ENCODE peak calls at places on chromosomes 4 and X, in eight cellular contexts. J is SJSA1, Q is cardiac muscle cell, I is hepatocyte, V is esophagus squamous epithelium, P is ascending aorta, N is heart left ventricle, R is K562. X is an unnamed sample.

GRCh38 chr4:150145090-150145949 is 67.1 kb downstream of the DCLK2 start:
- DNase-seq in J (no peak), Q (no peak), I (no peak), V (no peak), P (no peak), N (no peak), R (peak; percentile 17), X (peak; percentile 77)

GRCh38 chr4:184432127-184432922 is 42.0 kb downstream of the IRF2 start:
- DNase-seq in J (no peak), Q (no peak), I (no peak), V (no peak), P (no peak), N (no peak), R (no peak), X (no peak)

GRCh38 chr4:41213563-41214157 is 682 bp downstream of the APBB2 start:
- DNase-seq in J (peak; percentile 19), Q (no peak), I (peak; percentile 54), V (no peak), P (peak; percentile 70), N (peak; percentile 73), R (no peak), X (no peak)

GRCh38 chr4:150007512-150007911 is 70.7 kb upstream of the DCLK2 start:
- DNase-seq in J (peak; percentile 65), Q (no peak), I (no peak), V (no peak), P (no peak), N (no peak), R (no peak), X (no peak)

GRCh38 chr4:150381671-150382427 is 200.1 kb upstream of the MAB21L2 start:
- DNase-seq in J (no peak), Q (no peak), I (no peak), V (no peak), P (no peak), N (no peak), R (no peak), X (no peak)

GRCh38 chrX:79413009-79413408 is 45.9 kb upstream of the ITM2A start:
- DNase-seq in J (no peak), Q (peak; percentile 14), I (peak; percentile 9), V (no peak), P (no peak), N (no peak), R (no peak), X (no peak)

GRCh38 chr4:182827981-182828677 is 89.1 kb downstream of the DCTD start:
- DNase-seq in J (no peak), Q (no peak), I (no peak), V (no peak), P (no peak), N (no peak), R (no peak), X (no peak)

GRCh38 chr4:147963839-147964238 is 232.0 kb downstream of the ARHGAP10 start:
- DNase-seq in J (no peak), Q (no peak), I (no peak), V (no peak), P (no peak), N (no peak), R (no peak), X (no peak)

GRCh38 chrX:108299101-108299591 is 139.1 kb downstream of the COL4A6 start:
- DNase-seq in J (no peak), Q (peak; percentile 56), I (peak; percentile 44), V (no peak), P (no peak), N (no peak), R (no peak), X (no peak)

GRCh38 chrX:156002517-156002916 is 5.0 kb downstream of the IL9R start:
- DNase-seq in J (no peak), Q (no peak), I (no peak), V (no peak), P (no peak), N (no peak), R (peak; percentile 35), X (no peak)

GRCh38 chr4:125489952-125490690 is 175.4 kb downstream of the FAT4 start:
- DNase-seq in J (no peak), Q (no peak), I (no peak), V (no peak), P (no peak), N (peak; percentile 26), R (no peak), X (no peak)

GRCh38 chr4:125323547-125324100 is 8.9 kb downstream of the FAT4 start:
- DNase-seq in J (peak; percentile 71), Q (peak; percentile 30), I (no peak), V (no peak), P (no peak), N (no peak), R (no peak), X (no peak)

GRCh38 chr4:122576261-122577188 is 44.3 kb downstream of the IL21 start:
- DNase-seq in J (peak; percentile 33), Q (peak; percentile 67), I (peak; percentile 59), V (no peak), P (no peak), N (no peak), R (peak; percentile 34), X (no peak)

GRCh38 chr4:168691621-168692376 is 194.9 kb downstream of the PALLD start:
- DNase-seq in J (no peak), Q (no peak), I (no peak), V (no peak), P (no peak), N (no peak), R (no peak), X (no peak)

GRCh38 chrX:138777230-138777629 is 65.7 kb upstream of the FGF13 start:
- DNase-seq in J (no peak), Q (no peak), I (no peak), V (no peak), P (no peak), N (no peak), R (no peak), X (peak; percentile 51)

GRCh38 chrX:45952030-45952429 is 593.2 kb downstream of the ZNF674 start:
- DNase-seq in J (no peak), Q (no peak), I (no peak), V (no peak), P (no peak), N (no peak), R (no peak), X (peak; percentile 59)

GRCh38 chrX:115560978-115561604 is at the start of gene PLS3:
- DNase-seq in J (peak; percentile 72), Q (peak; percentile 94), I (peak; percentile 93), V (peak; percentile 2), P (peak; percentile 90), N (peak; percentile 90), R (no peak), X (peak; percentile 98)

GRCh38 chr4:77859256-77859655 is 3.4 kb upstream of the MRPL1 start:
- DNase-seq in J (no peak), Q (no peak), I (no peak), V (no peak), P (no peak), N (no peak), R (no peak), X (no peak)

GRCh38 chr4:14168919-14169318 is 541.4 kb upstream of the BOD1L1 start:
- DNase-seq in J (no peak), Q (peak; percentile 30), I (peak; percentile 17), V (no peak), P (no peak), N (no peak), R (no peak), X (no peak)

GRCh38 chrX:2230457-2230856 is 270.3 kb downstream of the DHRSX start:
- DNase-seq in J (no peak), Q (no peak), I (no peak), V (no peak), P (no peak), N (no peak), R (no peak), X (no peak)

GRCh38 chrX:41382699-41383645 is 49.0 kb downstream of the DDX3X start:
- DNase-seq in J (peak; percentile 36), Q (no peak), I (peak; percentile 56), V (no peak), P (no peak), N (no peak), R (no peak), X (no peak)

GRCh38 chr4:120801171-120801758 is 121.3 kb downstream of the PRDM5 start:
- DNase-seq in J (no peak), Q (peak; percentile 76), I (peak; percentile 41), V (no peak), P (peak; percentile 67), N (no peak), R (no peak), X (no peak)

GRCh38 chr4:83207497-83208105 is 77.0 kb downstream of the COQ2 start:
- DNase-seq in J (peak; percentile 98), Q (no peak), I (peak; percentile 22), V (no peak), P (no peak), N (no peak), R (no peak), X (no peak)

DNA sequence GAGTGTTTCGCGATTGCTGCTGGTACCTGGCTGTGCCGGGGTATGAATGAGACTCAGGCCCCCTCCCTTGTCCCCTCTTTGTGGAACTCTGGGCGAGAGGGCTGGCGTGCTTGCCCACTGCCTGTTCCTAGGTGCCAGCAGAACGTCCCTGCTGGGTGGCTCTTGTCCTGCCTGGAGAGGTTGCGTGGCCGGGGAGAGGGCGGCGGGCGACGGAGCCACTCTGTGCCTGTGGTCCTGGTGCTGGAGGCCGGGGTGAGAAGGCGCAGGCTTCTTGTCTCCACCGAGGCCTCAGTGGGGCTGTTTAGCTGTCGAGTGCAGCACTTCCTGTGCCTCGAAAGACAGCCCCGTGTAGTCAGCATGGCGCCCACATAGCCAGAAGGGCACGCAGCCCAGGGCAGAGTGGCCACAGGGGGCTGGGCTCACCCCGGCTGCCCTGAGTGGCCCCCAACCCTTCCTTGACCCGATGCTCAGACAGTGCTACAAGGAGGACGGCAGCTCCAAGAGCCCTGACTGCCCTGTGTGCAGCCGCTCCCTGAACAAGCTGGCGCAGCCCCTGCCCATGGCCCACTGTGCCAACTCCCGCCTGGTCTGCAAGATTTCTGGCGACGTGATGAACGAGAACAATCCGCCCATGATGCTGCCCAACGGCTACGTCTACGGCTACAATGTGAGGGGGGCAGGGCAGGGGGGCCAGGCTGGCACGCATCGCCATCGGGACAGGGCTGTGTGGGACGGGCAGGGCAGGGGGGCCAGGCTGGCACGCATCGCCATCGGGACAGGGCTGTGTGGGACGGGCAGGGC is 8.9 kb upstream of the UVSSA start:
- DNase-seq in J (no peak), Q (no peak), I (no peak), V (no peak), P (no peak), N (peak; percentile 51), R (no peak), X (no peak)
- H3K36me3 ChIP-seq in J (peaks cover 29% of the 10 kb centered on the region), Q (peaks cover 38% of the 10 kb centered on the region), I (no peaks in the 10 kb centered on the region), V (peaks cover 83% of the 10 kb centered on the region), P (peaks cover 52% of the 10 kb centered on the region), N (peaks cover 73% of the 10 kb centered on the region), R (peaks cover 71% of the 10 kb centered on the region), X (peaks cover 55% of the 10 kb centered on the region)

GRCh38 chr4:139014391-139015268 is 951 bp upstream of the NOCT start:
- DNase-seq in J (peak; percentile 98), Q (no peak), I (peak; percentile 81), V (no peak), P (peak; percentile 76), N (no peak), R (no peak), X (peak; percentile 57)
- H3K4me3 ChIP-seq in J (peak overlapping the region; percentile 92), Q (peak overlapping the region; percentile 72), I (peak overlapping the region; percentile 4), V (peak overlapping the region; percentile 87), P (peak overlapping the region; percentile 80), N (peak overlapping the region; percentile 91), R (peak overlapping the region; percentile 92), X (peak overlapping the region; percentile 86)

GRCh38 chr4:94484818-94485217 is 33.1 kb downstream of the PDLIM5 start:
- DNase-seq in J (no peak), Q (no peak), I (no peak), V (no peak), P (no peak), N (no peak), R (peak; percentile 27), X (no peak)
- H3K27ac ChIP-seq in J (no peak overlapping the region), Q (peak overlapping the region; percentile 39), I (no peak overlapping the region), V (no peak overlapping the region), P (no peak overlapping the region), N (peak overlapping the region; percentile 33), R (peak overlapping the region; percentile 86), X (no peak overlapping the region)

GRCh38 chrX:54564942-54565341 is 34.9 kb downstream of the GNL3L start:
- DNase-seq in J (no peak), Q (no peak), I (no peak), V (no peak), P (no peak), N (no peak), R (no peak), X (no peak)
- H3K36me3 ChIP-seq in J (no peaks in the 10 kb centered on the region), Q (no peaks in the 10 kb centered on the region), I (no peaks in the 10 kb centered on the region), V (peaks cover 36% of the 10 kb centered on the region), P (peaks cover 4% of the 10 kb centered on the region), N (peaks cover 43% of the 10 kb centered on the region), R (peaks cover 40% of the 10 kb centered on the region), X (peaks cover 32% of the 10 kb centered on the region)

X was measured in endodermal cell.